ENCODE peak calls at places on chromosomes 16 and 17, in eight cellular contexts. One of them, this sample, is unnamed.
A peak's percentile ranks its signal among the peaks of the same experiment; 100 is the strongest.

GRCh38 chr17:40320771-40321501 is 12.0 kb downstream of the RARA start:
- DNase-seq in neural progenitor cell: no peak
- DNase-seq in SK-N-MC: no peak
- DNase-seq in A549: no peak
- DNase-seq in heart left ventricle: peak; percentile 81
- DNase-seq in IMR-90: no peak
- DNase-seq in heart right ventricle: peak; percentile 69
- DNase-seq in CD8-positive, alpha-beta T cell: no peak
- DNase-seq in this sample: no peak

GRCh38 chr17:14833201-14833773 is 431.8 kb downstream of the PMP22 start:
- DNase-seq in neural progenitor cell: no peak
- DNase-seq in heart left ventricle: no peak
- DNase-seq in CD8-positive, alpha-beta T cell: no peak
- DNase-seq in IMR-90: peak; percentile 94
- DNase-seq in heart right ventricle: no peak
- DNase-seq in SK-N-MC: no peak
- DNase-seq in A549: no peak
- DNase-seq in this sample: no peak

GRCh38 chr17:35789044-35789443 is 6.4 kb downstream of the MMP28 start:
- DNase-seq in neural progenitor cell: no peak
- DNase-seq in IMR-90: no peak
- DNase-seq in heart right ventricle: no peak
- DNase-seq in SK-N-MC: no peak
- DNase-seq in heart left ventricle: no peak
- DNase-seq in A549: no peak
- DNase-seq in CD8-positive, alpha-beta T cell: no peak
- DNase-seq in this sample: no peak

GRCh38 chr16:72927199-72928088 is 120.5 kb downstream of the ZFHX3 start:
- DNase-seq in CD8-positive, alpha-beta T cell: no peak
- DNase-seq in heart left ventricle: no peak
- DNase-seq in heart right ventricle: no peak
- DNase-seq in A549: peak; percentile 78
- DNase-seq in SK-N-MC: peak; percentile 86
- DNase-seq in IMR-90: peak; percentile 97
- DNase-seq in neural progenitor cell: no peak
- DNase-seq in this sample: peak; percentile 51

GRCh38 chr16:57316390-57317017 is 32.0 kb upstream of the PLLP start:
- DNase-seq in CD8-positive, alpha-beta T cell: no peak
- DNase-seq in IMR-90: peak; percentile 89
- DNase-seq in SK-N-MC: no peak
- DNase-seq in heart left ventricle: no peak
- DNase-seq in A549: peak; percentile 68
- DNase-seq in heart right ventricle: no peak
- DNase-seq in neural progenitor cell: no peak
- DNase-seq in this sample: no peak

GRCh38 chr16:31214705-31215286 is 877 bp downstream of the TRIM72 start:
- DNase-seq in heart right ventricle: no peak
- DNase-seq in CD8-positive, alpha-beta T cell: no peak
- DNase-seq in SK-N-MC: no peak
- DNase-seq in neural progenitor cell: peak; percentile 52
- DNase-seq in heart left ventricle: peak; percentile 37
- DNase-seq in IMR-90: no peak
- DNase-seq in A549: no peak
- DNase-seq in this sample: peak; percentile 66

GRCh38 chr17:6548578-6549330 is 7.6 kb downstream of the PITPNM3 start:
- DNase-seq in IMR-90: no peak
- DNase-seq in A549: no peak
- DNase-seq in neural progenitor cell: no peak
- DNase-seq in CD8-positive, alpha-beta T cell: no peak
- DNase-seq in SK-N-MC: no peak
- DNase-seq in heart left ventricle: peak; percentile 47
- DNase-seq in heart right ventricle: no peak
- DNase-seq in this sample: no peak

GRCh38 chr16:4966736-4967453 is 8.8 kb downstream of the SEC14L5 start:
- DNase-seq in SK-N-MC: no peak
- DNase-seq in A549: no peak
- DNase-seq in neural progenitor cell: no peak
- DNase-seq in heart left ventricle: no peak
- DNase-seq in heart right ventricle: no peak
- DNase-seq in IMR-90: no peak
- DNase-seq in CD8-positive, alpha-beta T cell: no peak
- DNase-seq in this sample: no peak

GRCh38 chr16:22054847-22055590 is 37.3 kb upstream of the VWA3A start:
- DNase-seq in heart left ventricle: no peak
- DNase-seq in IMR-90: no peak
- DNase-seq in CD8-positive, alpha-beta T cell: no peak
- DNase-seq in neural progenitor cell: no peak
- DNase-seq in SK-N-MC: no peak
- DNase-seq in A549: no peak
- DNase-seq in heart right ventricle: no peak
- DNase-seq in this sample: no peak

GRCh38 chr17:60390881-60391418 is 983 bp downstream of the USP32 start:
- DNase-seq in heart left ventricle: no peak
- DNase-seq in CD8-positive, alpha-beta T cell: no peak
- DNase-seq in IMR-90: peak; percentile 33
- DNase-seq in neural progenitor cell: peak; percentile 48
- DNase-seq in heart right ventricle: no peak
- DNase-seq in SK-N-MC: no peak
- DNase-seq in A549: peak; percentile 45
- DNase-seq in this sample: no peak

DNA sequence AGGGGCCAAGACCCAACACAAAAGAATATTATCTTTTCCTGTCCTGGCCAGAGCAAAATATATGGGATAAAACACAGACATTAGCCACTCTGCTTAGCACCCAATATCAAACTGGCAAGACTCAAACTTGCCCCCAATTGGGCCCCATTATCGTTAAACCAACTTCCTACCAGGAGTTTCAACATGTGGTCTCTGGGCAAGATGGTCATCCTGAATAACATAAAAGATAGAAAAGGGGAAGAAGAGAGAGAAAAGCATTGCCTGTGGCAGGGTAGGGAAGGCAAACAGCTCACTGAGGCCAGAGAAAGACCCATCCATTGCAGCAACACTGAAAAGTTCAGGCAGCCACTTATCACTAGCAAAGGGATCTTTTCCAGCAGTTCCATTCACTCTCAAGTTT is 502.1 kb downstream of the KIF2B start:
- DNase-seq in SK-N-MC: no peak
- DNase-seq in heart right ventricle: no peak
- DNase-seq in IMR-90: no peak
- DNase-seq in A549: no peak
- DNase-seq in heart left ventricle: no peak
- DNase-seq in neural progenitor cell: no peak
- DNase-seq in CD8-positive, alpha-beta T cell: no peak
- DNase-seq in this sample: no peak
- H3K9me3 ChIP-seq in SK-N-MC: no peaks in the 10 kb centered on the region
- H3K9me3 ChIP-seq in heart right ventricle: no peaks in the 10 kb centered on the region
- H3K9me3 ChIP-seq in IMR-90: peaks cover 4% of the 10 kb centered on the region
- H3K9me3 ChIP-seq in A549: peaks cover 2% of the 10 kb centered on the region
- H3K9me3 ChIP-seq in heart left ventricle: peaks cover 11% of the 10 kb centered on the region
- H3K9me3 ChIP-seq in neural progenitor cell: no peaks in the 10 kb centered on the region
- H3K9me3 ChIP-seq in CD8-positive, alpha-beta T cell: no peaks in the 10 kb centered on the region
- H3K9me3 ChIP-seq in this sample: no peaks in the 10 kb centered on the region

GRCh38 chr16:52298769-52299168 is 248.2 kb downstream of the TOX3 start:
- DNase-seq in SK-N-MC: no peak
- DNase-seq in neural progenitor cell: no peak
- DNase-seq in heart left ventricle: no peak
- DNase-seq in A549: no peak
- DNase-seq in CD8-positive, alpha-beta T cell: no peak
- DNase-seq in IMR-90: no peak
- DNase-seq in heart right ventricle: no peak
- DNase-seq in this sample: no peak

GRCh38 chr16:52296070-52296469 is 250.9 kb downstream of the TOX3 start:
- DNase-seq in SK-N-MC: no peak
- DNase-seq in heart right ventricle: no peak
- DNase-seq in IMR-90: no peak
- DNase-seq in A549: no peak
- DNase-seq in neural progenitor cell: no peak
- DNase-seq in heart left ventricle: no peak
- DNase-seq in CD8-positive, alpha-beta T cell: no peak
- DNase-seq in this sample: no peak

GRCh38 chr16:52294660-52295059 is 252.3 kb downstream of the TOX3 start:
- DNase-seq in heart right ventricle: no peak
- DNase-seq in heart left ventricle: no peak
- DNase-seq in SK-N-MC: no peak
- DNase-seq in CD8-positive, alpha-beta T cell: no peak
- DNase-seq in A549: no peak
- DNase-seq in neural progenitor cell: no peak
- DNase-seq in IMR-90: no peak
- DNase-seq in this sample: no peak

DNA sequence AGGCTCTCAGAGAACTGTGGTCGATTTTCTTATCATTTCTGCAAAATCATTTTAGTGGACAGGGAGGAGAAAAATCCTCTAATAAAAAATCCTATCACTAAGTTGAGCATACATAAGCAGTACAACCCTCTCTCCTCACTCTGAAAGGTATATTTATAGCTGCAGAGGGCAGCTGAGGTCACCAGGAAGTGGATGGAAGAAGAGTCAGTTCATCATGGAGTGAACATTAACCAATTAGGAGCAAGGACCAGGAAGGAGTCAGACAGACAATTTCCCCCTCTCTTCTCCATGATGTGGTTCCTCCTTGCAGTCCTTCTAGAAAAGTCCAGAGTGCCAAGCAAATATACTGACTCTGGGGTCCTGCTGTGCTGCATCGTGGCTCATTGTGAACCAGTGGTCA is 253.7 kb downstream of the TOX3 start:
- DNase-seq in heart left ventricle: no peak
- DNase-seq in A549: no peak
- DNase-seq in CD8-positive, alpha-beta T cell: no peak
- DNase-seq in heart right ventricle: no peak
- DNase-seq in IMR-90: no peak
- DNase-seq in neural progenitor cell: no peak
- DNase-seq in SK-N-MC: no peak
- DNase-seq in this sample: no peak
- H3K27ac ChIP-seq in heart left ventricle: no peak overlapping the region
- H3K27ac ChIP-seq in A549: no peak overlapping the region
- H3K27ac ChIP-seq in CD8-positive, alpha-beta T cell: no peak overlapping the region
- H3K27ac ChIP-seq in heart right ventricle: no peak overlapping the region
- H3K27ac ChIP-seq in IMR-90: no peak overlapping the region
- H3K27ac ChIP-seq in neural progenitor cell: no peak overlapping the region
- H3K27ac ChIP-seq in SK-N-MC: no peak overlapping the region
- H3K27ac ChIP-seq in this sample: no peak overlapping the region

GRCh38 chr17:22441776-22442175 is 749.5 kb downstream of the KCNJ18 start:
- DNase-seq in heart right ventricle: no peak
- DNase-seq in CD8-positive, alpha-beta T cell: no peak
- DNase-seq in heart left ventricle: no peak
- DNase-seq in SK-N-MC: no peak
- DNase-seq in neural progenitor cell: no peak
- DNase-seq in A549: no peak
- DNase-seq in IMR-90: no peak
- DNase-seq in this sample: no peak
- H3K9me3 ChIP-seq in heart right ventricle: no peaks in the 10 kb centered on the region
- H3K9me3 ChIP-seq in CD8-positive, alpha-beta T cell: no peaks in the 10 kb centered on the region
- H3K9me3 ChIP-seq in heart left ventricle: no peaks in the 10 kb centered on the region
- H3K9me3 ChIP-seq in SK-N-MC: no peaks in the 10 kb centered on the region
- H3K9me3 ChIP-seq in neural progenitor cell: peaks cover 5% of the 10 kb centered on the region
- H3K9me3 ChIP-seq in A549: no peaks in the 10 kb centered on the region
- H3K9me3 ChIP-seq in IMR-90: peaks cover 15% of the 10 kb centered on the region
- H3K9me3 ChIP-seq in this sample: no peaks in the 10 kb centered on the region

DNA sequence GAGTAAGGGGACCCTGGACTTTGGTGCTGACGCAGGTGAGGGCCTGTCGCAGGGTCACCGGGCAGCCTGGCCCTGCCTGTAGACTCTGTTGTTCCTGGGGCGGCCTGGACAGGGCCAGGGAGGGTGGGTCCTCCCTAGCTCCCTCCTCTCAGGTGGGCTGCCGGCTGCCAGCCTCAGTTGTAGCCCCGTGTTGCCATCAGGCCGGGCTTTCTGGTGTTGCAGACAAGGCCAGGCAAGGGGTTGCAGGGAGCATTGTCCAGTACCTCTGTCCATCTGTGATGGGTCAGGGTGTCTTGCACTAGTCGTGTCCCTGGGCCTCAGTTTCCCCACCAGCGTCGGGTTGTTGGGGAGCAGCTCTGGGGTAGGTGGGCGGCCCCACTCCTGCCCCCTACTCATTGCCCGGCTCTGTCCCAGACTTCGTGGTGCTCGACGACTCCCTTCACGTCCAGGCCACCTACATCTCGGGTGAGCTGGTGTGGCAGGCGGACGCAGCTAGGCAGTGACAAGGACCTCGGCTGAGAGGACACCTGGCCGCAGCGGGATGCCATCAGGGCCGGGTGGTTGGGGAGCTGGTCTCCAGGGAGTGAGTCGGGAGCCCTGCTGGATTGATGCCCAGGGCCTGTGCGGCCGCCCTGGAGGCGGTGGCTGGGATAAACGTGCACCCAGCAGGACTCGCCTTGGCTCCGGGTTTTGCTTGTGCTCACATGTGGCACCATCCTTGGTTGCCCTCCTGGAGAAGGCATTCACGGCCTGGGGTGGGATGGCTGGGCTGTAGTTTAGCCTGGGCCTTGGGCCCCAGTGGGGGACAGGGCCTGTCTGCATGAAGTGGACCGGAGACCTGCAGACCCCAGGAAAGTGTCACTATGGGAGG is 1.9 kb downstream of the CEMP1 start:
- DNase-seq in neural progenitor cell: no peak
- DNase-seq in IMR-90: peak; percentile 12
- DNase-seq in SK-N-MC: no peak
- DNase-seq in heart right ventricle: peak; percentile 18
- DNase-seq in A549: no peak
- DNase-seq in CD8-positive, alpha-beta T cell: no peak
- DNase-seq in heart left ventricle: no peak
- DNase-seq in this sample: no peak
- H3K27ac ChIP-seq in neural progenitor cell: no peak overlapping the region
- H3K27ac ChIP-seq in IMR-90: no peak overlapping the region
- H3K27ac ChIP-seq in SK-N-MC: no peak overlapping the region
- H3K27ac ChIP-seq in heart right ventricle: no peak overlapping the region
- H3K27ac ChIP-seq in A549: no peak overlapping the region
- H3K27ac ChIP-seq in CD8-positive, alpha-beta T cell: no peak overlapping the region
- H3K27ac ChIP-seq in heart left ventricle: no peak overlapping the region
- H3K27ac ChIP-seq in this sample: no peak overlapping the region

DNA sequence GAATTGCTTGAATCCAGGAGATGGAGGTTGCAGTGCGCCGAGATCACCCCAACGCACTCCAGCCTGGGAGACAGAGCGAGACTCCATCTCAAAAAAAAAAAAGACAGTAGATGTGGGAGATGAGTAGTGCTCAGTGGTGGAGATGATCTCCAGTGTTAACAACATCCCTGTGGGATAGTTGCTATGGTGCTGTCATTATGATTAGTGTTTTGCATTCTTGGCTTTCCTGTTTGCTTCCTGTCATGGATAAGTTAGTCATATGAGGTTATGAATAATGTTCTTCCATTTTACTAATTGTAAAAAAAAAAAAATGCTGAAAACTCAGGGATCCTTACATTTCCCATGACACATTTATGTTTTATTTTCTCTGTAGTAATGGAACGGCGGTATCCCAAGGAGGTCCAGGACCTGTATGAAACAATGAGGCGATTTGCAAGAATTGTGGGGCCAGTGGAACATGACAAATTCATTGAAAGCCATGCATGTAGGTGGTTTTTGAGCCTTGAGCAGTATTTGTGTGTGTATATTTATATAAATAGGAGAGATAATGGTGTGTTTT is 24.6 kb upstream of the DUSP14 start:
- DNase-seq in A549: no peak
- DNase-seq in SK-N-MC: no peak
- DNase-seq in heart left ventricle: no peak
- DNase-seq in heart right ventricle: no peak
- DNase-seq in IMR-90: peak; percentile 72
- DNase-seq in CD8-positive, alpha-beta T cell: no peak
- DNase-seq in neural progenitor cell: no peak
- DNase-seq in this sample: no peak
- H3K9me3 ChIP-seq in A549: no peaks in the 10 kb centered on the region
- H3K9me3 ChIP-seq in SK-N-MC: no peaks in the 10 kb centered on the region
- H3K9me3 ChIP-seq in heart left ventricle: no peaks in the 10 kb centered on the region
- H3K9me3 ChIP-seq in heart right ventricle: no peaks in the 10 kb centered on the region
- H3K9me3 ChIP-seq in IMR-90: no peaks in the 10 kb centered on the region
- H3K9me3 ChIP-seq in CD8-positive, alpha-beta T cell: no peaks in the 10 kb centered on the region
- H3K9me3 ChIP-seq in neural progenitor cell: no peaks in the 10 kb centered on the region
- H3K9me3 ChIP-seq in this sample: no peaks in the 10 kb centered on the region